ENCODE peak calls at places on chromosomes 11 and 22, in seven cellular contexts. Y, G, W, H, O, U and A are unnamed samples.

GRCh38 chr11:78870655-78871054 is 296.0 kb upstream of the NARS2 start:
- ATAC-seq in Y (no peak), G (no peak), W (no peak), H (no peak), O (no peak), U (no peak), A (no peak)

GRCh38 chr11:41102471-41102870 is 357.0 kb downstream of the LRRC4C start:
- ATAC-seq in Y (no peak), G (no peak), W (no peak), H (no peak), O (no peak), U (no peak), A (no peak)

GRCh38 chr11:76634934-76635333 is 35.6 kb downstream of the LRRC32 start:
- ATAC-seq in Y (no peak), G (no peak), W (no peak), H (no peak), O (no peak), U (no peak), A (no peak)

GRCh38 chr11:1532606-1533341 is 39.3 kb downstream of the DUSP8 start:
- ATAC-seq in Y (no peak), G (no peak), W (peak), H (no peak), O (no peak), U (no peak), A (no peak)

GRCh38 chr22:29704528-29705285 is 15.1 kb upstream of the CABP7 start:
- ATAC-seq in Y (no peak), G (no peak), W (no peak), H (no peak), O (peak), U (no peak), A (no peak)

GRCh38 chr22:50191041-50191740 is 5.5 kb downstream of the TRABD start:
- ATAC-seq in Y (peak), G (peak), W (no peak), H (peak), O (no peak), U (peak), A (peak)

GRCh38 chr11:114685097-114685496 is 6.8 kb downstream of the NXPE2 start:
- ATAC-seq in Y (no peak), G (no peak), W (no peak), H (no peak), O (no peak), U (no peak), A (no peak)

GRCh38 chr11:65530157-65530496 is 5.2 kb downstream of the SCYL1 start:
- ATAC-seq in Y (peak), G (peak), W (no peak), H (no peak), O (peak), U (peak), A (no peak)

GRCh38 chr22:41574847-41575381 is 14.1 kb downstream of the CSDC2 start:
- ATAC-seq in Y (no peak), G (no peak), W (peak), H (peak), O (no peak), U (no peak), A (no peak)

GRCh38 chr22:37657590-37658132 is 862 bp upstream of the PDXP start:
- ATAC-seq in Y (no peak), G (no peak), W (no peak), H (no peak), O (peak), U (no peak), A (no peak)

GRCh38 chr11:68053117-68053516 is 14.3 kb downstream of the TCIRG1 start:
- ATAC-seq in Y (no peak), G (no peak), W (no peak), H (no peak), O (peak), U (no peak), A (no peak)

GRCh38 chr22:21849489-21849888 is 18.0 kb downstream of the MAPK1 start:
- ATAC-seq in Y (no peak), G (no peak), W (peak), H (peak), O (no peak), U (no peak), A (no peak)

GRCh38 chr11:130772266-130773227 is 143.7 kb downstream of the SNX19 start:
- ATAC-seq in Y (no peak), G (no peak), W (peak), H (peak), O (peak), U (no peak), A (no peak)

GRCh38 chr22:33922268-33922667 is 2.0 kb upstream of the LARGE1 start:
- ATAC-seq in Y (no peak), G (no peak), W (peak), H (no peak), O (no peak), U (no peak), A (no peak)

GRCh38 chr22:40215266-40215665 is 37.5 kb downstream of the TNRC6B start:
- ATAC-seq in Y (no peak), G (no peak), W (no peak), H (peak), O (no peak), U (no peak), A (no peak)

GRCh38 chr11:117087446-117087845 is 10.8 kb downstream of the SIK3 start:
- ATAC-seq in Y (peak), G (peak), W (no peak), H (peak), O (peak), U (no peak), A (no peak)

GRCh38 chr22:36225333-36225922 is 13.9 kb downstream of the APOL2 start:
- ATAC-seq in Y (no peak), G (no peak), W (no peak), H (no peak), O (no peak), U (no peak), A (no peak)

GRCh38 chr11:128525411-128526243 is 61.7 kb downstream of the ETS1 start:
- ATAC-seq in Y (peak), G (peak), W (no peak), H (no peak), O (no peak), U (no peak), A (no peak)

GRCh38 chr11:27209562-27210005 is 153.4 kb downstream of the CCDC34 start:
- ATAC-seq in Y (no peak), G (peak), W (peak), H (peak), O (peak), U (no peak), A (peak)

GRCh38 chr11:31340903-31341572 is 28.5 kb downstream of the DCDC1 start:
- ATAC-seq in Y (no peak), G (no peak), W (no peak), H (no peak), O (no peak), U (no peak), A (no peak)

GRCh38 chr11:79390923-79391322 is 49.9 kb downstream of the TENM4 start:
- ATAC-seq in Y (no peak), G (no peak), W (no peak), H (peak), O (no peak), U (no peak), A (no peak)

GRCh38 chr11:12079726-12080556 is 30.4 kb upstream of the MICAL2 start:
- ATAC-seq in Y (no peak), G (no peak), W (no peak), H (no peak), O (peak), U (no peak), A (no peak)

GRCh38 chr22:25383278-25383820 is 163.9 kb downstream of the CRYBB2 start:
- ATAC-seq in Y (no peak), G (no peak), W (no peak), H (no peak), O (peak), U (no peak), A (no peak)

GRCh38 chr11:42265072-42265471 is 805.6 kb upstream of the LRRC4C start:
- ATAC-seq in Y (no peak), G (no peak), W (no peak), H (no peak), O (no peak), U (no peak), A (no peak)

GRCh38 chr22:20392983-20393704 is 807 bp upstream of the ZNF74 start:
- ATAC-seq in Y (no peak), G (peak), W (peak), H (no peak), O (no peak), U (no peak), A (peak)